ENCODE peak calls at places on chromosomes 13 and 19, in nine cellular contexts. O is breast epithelium, Z is colonic mucosa, N is foreskin fibroblast, C is tibial nerve, Y is A549, E is mammary epithelial cell, J is Peyer's patch, P is upper lobe of right lung. A is an unnamed sample.

GRCh38 chr13:57557979-57558529 is 73.5 kb upstream of the PCDH17 start:
- DNase-seq in O (no peak), Z (no peak), N (no peak), C (no peak), Y (no peak), E (no peak), J (no peak), P (no peak), A (no peak)

GRCh38 chr13:26412961-26413716 is 144.3 kb upstream of the WASF3 start:
- DNase-seq in O (no peak), Z (no peak), N (no peak), C (no peak), Y (no peak), E (no peak), J (no peak), P (no peak), A (no peak)

GRCh38 chr19:11005521-11005920 is 44.7 kb downstream of the SMARCA4 start:
- DNase-seq in O (no peak), Z (no peak), N (no peak), C (no peak), Y (no peak), E (no peak), J (no peak), P (no peak), A (no peak)

GRCh38 chr13:83829800-83830199 is 52.5 kb downstream of the SLITRK1 start:
- DNase-seq in O (no peak), Z (no peak), N (no peak), C (no peak), Y (no peak), E (no peak), J (no peak), P (no peak), A (no peak)

GRCh38 chr13:97133554-97133953 is 88.6 kb upstream of the MBNL2 start:
- DNase-seq in O (no peak), Z (no peak), N (no peak), C (no peak), Y (no peak), E (no peak), J (no peak), P (no peak), A (no peak)

GRCh38 chr19:30222428-30222873 is 149.7 kb upstream of the ZNF536 start:
- DNase-seq in O (no peak), Z (no peak), N (no peak), C (no peak), Y (peak), E (no peak), J (no peak), P (no peak), A (no peak)

GRCh38 chr13:30493670-30494381 is 28.1 kb upstream of the HMGB1 start:
- DNase-seq in O (no peak), Z (no peak), N (no peak), C (no peak), Y (no peak), E (no peak), J (no peak), P (no peak), A (no peak)

GRCh38 chr19:40400521-40400920 is 10.5 kb upstream of the HIPK4 start:
- DNase-seq in O (no peak), Z (no peak), N (peak), C (no peak), Y (no peak), E (no peak), J (no peak), P (no peak), A (no peak)

GRCh38 chr13:82370306-82370705 is 1512.0 kb downstream of the SLITRK1 start:
- DNase-seq in O (no peak), Z (no peak), N (peak), C (no peak), Y (no peak), E (no peak), J (no peak), P (no peak), A (no peak)

GRCh38 chr19:46426035-46426505 is 2.7 kb downstream of the PNMA8C start:
- DNase-seq in O (no peak), Z (no peak), N (peak), C (no peak), Y (peak), E (no peak), J (no peak), P (no peak), A (no peak)

GRCh38 chr13:97257800-97258799 is 36.0 kb downstream of the MBNL2 start:
- DNase-seq in O (peak), Z (no peak), N (peak), C (peak), Y (peak), E (peak), J (no peak), P (no peak), A (peak)

GRCh38 chr13:83136660-83137059 is 745.6 kb downstream of the SLITRK1 start:
- DNase-seq in O (no peak), Z (no peak), N (no peak), C (no peak), Y (no peak), E (no peak), J (no peak), P (no peak), A (no peak)

GRCh38 chr19:17419154-17419490 is 725 bp upstream of the MVB12A start:
- DNase-seq in O (no peak), Z (no peak), N (no peak), C (no peak), Y (no peak), E (peak), J (no peak), P (no peak), A (no peak)

GRCh38 chr19:16367269-16367683 is 42.6 kb downstream of the KLF2 start:
- DNase-seq in O (no peak), Z (no peak), N (no peak), C (no peak), Y (no peak), E (no peak), J (peak), P (no peak), A (no peak)

GRCh38 chr13:69319659-69320058 is 788.0 kb upstream of the ATXN8OS start:
- DNase-seq in O (no peak), Z (no peak), N (no peak), C (no peak), Y (no peak), E (no peak), J (no peak), P (no peak), A (no peak)

GRCh38 chr13:108895220-108895704 is 265.9 kb downstream of the MYO16 start:
- DNase-seq in O (no peak), Z (no peak), N (peak), C (peak), Y (no peak), E (peak), J (no peak), P (no peak), A (no peak)

GRCh38 chr13:73200432-73200831 is 141.6 kb downstream of the KLF5 start:
- DNase-seq in O (peak), Z (no peak), N (peak), C (no peak), Y (no peak), E (no peak), J (no peak), P (no peak), A (no peak)

GRCh38 chr13:47499358-47500150 is 501.5 kb downstream of the SUCLA2 start:
- DNase-seq in O (no peak), Z (no peak), N (peak), C (no peak), Y (no peak), E (peak), J (no peak), P (no peak), A (no peak)

GRCh38 chr19:47351545-47351944 is 2.4 kb downstream of the DHX34 start:
- DNase-seq in O (no peak), Z (no peak), N (peak), C (no peak), Y (peak), E (peak), J (no peak), P (no peak), A (no peak)

GRCh38 chr19:40190891-40191835 is at the start of gene MAP3K10:
- DNase-seq in O (no peak), Z (peak), N (peak), C (peak), Y (peak), E (peak), J (peak), P (peak), A (peak)

GRCh38 chr19:49417090-49417489 is 6.2 kb downstream of the PTH2 start:
- DNase-seq in O (no peak), Z (no peak), N (no peak), C (no peak), Y (no peak), E (no peak), J (no peak), P (no peak), A (no peak)

GRCh38 chr19:49413348-49413747 is 9.9 kb downstream of the PTH2 start:
- DNase-seq in O (no peak), Z (no peak), N (peak), C (no peak), Y (no peak), E (no peak), J (no peak), P (no peak), A (peak)

GRCh38 chr19:49414256-49414655 is 9.0 kb downstream of the PTH2 start:
- DNase-seq in O (no peak), Z (no peak), N (no peak), C (no peak), Y (no peak), E (no peak), J (no peak), P (no peak), A (no peak)

GRCh38 chr19:49415810-49416200 is 7.4 kb downstream of the PTH2 start:
- DNase-seq in O (no peak), Z (no peak), N (no peak), C (no peak), Y (no peak), E (no peak), J (no peak), P (no peak), A (no peak)

GRCh38 chr19:49415102-49415809 is 8.0 kb downstream of the PTH2 start:
- DNase-seq in O (no peak), Z (no peak), N (no peak), C (no peak), Y (no peak), E (no peak), J (no peak), P (no peak), A (no peak)
- H3K4me3 ChIP-seq in O (no peak), Z (no peak), N (no peak), C (no peak), Y (no peak), E (no peak), J (no peak), P (no peak), A (no peak)

GRCh38 chr13:51618626-51619025 is 34.4 kb downstream of the WDFY2 start:
- DNase-seq in O (peak), Z (no peak), N (peak), C (no peak), Y (no peak), E (peak), J (no peak), P (no peak), A (no peak)

GRCh38 chr13:51621597-51621996 is 37.3 kb downstream of the WDFY2 start:
- DNase-seq in O (no peak), Z (no peak), N (no peak), C (no peak), Y (no peak), E (no peak), J (no peak), P (no peak), A (no peak)

GRCh38 chr13:51620165-51620983 is 36.1 kb downstream of the WDFY2 start:
- DNase-seq in O (no peak), Z (no peak), N (no peak), C (no peak), Y (no peak), E (no peak), J (no peak), P (no peak), A (peak)

GRCh38 chr13:51623473-51623872 is 39.2 kb downstream of the WDFY2 start:
- DNase-seq in O (no peak), Z (no peak), N (peak), C (no peak), Y (no peak), E (no peak), J (no peak), P (no peak), A (no peak)

DNA sequence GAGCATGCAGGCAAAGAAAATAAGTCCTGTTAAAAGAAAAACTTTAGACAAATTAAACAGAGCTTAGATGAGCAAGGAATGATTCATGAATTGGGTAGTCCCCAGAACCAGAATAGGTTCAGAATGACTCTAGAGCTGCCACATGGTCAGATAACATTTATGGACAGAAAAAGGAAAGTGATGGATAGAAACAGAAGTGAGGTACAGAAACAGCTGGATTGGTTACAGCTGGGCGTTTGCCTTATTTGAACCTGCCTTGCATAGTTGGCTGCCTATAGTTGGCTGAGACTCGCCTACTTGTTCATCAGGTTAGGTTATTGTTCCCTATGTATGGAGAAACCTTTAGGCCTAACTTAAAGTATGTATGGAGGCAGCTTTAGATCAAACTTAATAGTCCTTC is 35.4 kb downstream of the WDFY2 start:
- DNase-seq in O (no peak), Z (no peak), N (peak), C (no peak), Y (no peak), E (peak), J (no peak), P (no peak), A (no peak)
- H3K4me3 ChIP-seq in O (no peak), Z (no peak), N (no peak), C (no peak), Y (no peak), E (no peak), J (no peak), P (no peak), A (no peak)

DNA sequence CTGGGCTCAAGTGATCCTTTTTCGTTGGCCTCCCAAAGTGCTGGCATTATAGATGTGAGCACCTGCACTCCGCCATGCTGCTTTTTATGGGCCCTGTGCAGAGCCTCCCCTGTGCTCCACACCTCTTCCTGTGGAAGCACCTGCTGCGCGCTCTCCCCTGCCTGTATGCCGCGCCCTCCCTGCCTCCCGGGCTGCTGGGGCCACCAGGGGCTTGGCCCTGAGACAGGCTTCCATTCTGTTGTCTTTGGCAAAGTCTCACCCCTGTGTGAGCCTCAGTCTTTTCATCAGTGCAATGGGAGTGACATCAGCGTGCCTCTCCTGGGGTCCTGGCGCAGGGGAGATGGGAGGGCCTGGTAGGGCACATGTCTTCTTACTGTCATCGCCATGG is 1.3 kb downstream of the FAM174C start:
- DNase-seq in O (no peak), Z (peak), N (no peak), C (no peak), Y (no peak), E (no peak), J (peak), P (no peak), A (no peak)
- H3K4me3 ChIP-seq in O (peak), Z (peak), N (peak), C (peak), Y (peak), E (peak), J (peak), P (peak), A (peak)

DNA sequence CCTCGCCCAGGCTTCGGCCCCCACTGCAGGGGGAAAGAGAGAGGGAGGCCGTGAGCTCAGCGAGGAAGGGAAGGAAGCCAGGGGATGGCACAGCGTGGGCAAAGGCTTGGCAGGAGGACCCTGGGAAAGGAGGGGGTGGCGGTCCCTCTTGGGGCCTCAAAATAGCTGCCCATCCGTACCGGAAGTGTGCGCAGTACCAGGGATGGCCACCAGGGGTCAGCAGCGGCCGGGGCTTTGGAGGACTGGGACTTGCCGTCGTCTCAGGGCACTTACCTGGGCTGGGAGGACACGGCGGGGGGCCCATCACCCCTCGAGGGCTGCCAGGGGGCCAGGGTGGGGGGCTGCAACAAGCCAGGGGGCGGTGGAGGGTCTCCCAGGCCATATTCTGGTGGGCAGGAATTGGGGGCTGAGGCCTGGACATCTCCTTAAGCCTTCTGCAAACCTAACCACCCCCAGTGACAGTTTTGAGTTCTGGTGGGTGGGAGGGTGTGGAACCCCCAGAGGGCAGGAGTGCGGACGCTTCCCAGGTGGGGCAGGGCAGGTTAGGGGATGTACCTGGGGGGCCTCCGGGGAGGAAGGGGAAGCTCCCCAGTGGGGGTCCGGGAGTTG is 7.8 kb upstream of the TMEM161A start:
- DNase-seq in O (peak), Z (peak), N (peak), C (peak), Y (peak), E (peak), J (peak), P (peak), A (peak)
- H3K4me3 ChIP-seq in O (no peak), Z (no peak), N (no peak), C (peak), Y (no peak), E (peak), J (no peak), P (no peak), A (peak)